ENCODE peak calls at places on chromosomes 7 and 10, in four cellular contexts. O is IMR-90, V is mesenchymal stem cell, H is H1. W is an unnamed sample.

GRCh38 chr7:55132890-55133551 is 114.2 kb downstream of the EGFR start:
- DNase-seq in O (peak), V (peak), H (no peak), W (no peak)

GRCh38 chr7:43572516-43573049 is 10.3 kb upstream of the STK17A start:
- DNase-seq in H (no peak), O (peak), V (peak), W (no peak)

GRCh38 chr7:128167316-128167691 is 73.8 kb upstream of the LEP start:
- DNase-seq in V (peak), H (no peak), O (peak), W (peak)

GRCh38 chr7:29879609-29880008 is 73.3 kb downstream of the WIPF3 start:
- DNase-seq in O (peak), H (no peak), V (no peak), W (no peak)

GRCh38 chr7:3552499-3552898 is 251.4 kb downstream of the SDK1 start:
- DNase-seq in O (peak), H (no peak), V (no peak), W (no peak)

GRCh38 chr10:32961892-32962369 is 3.9 kb upstream of the ITGB1 start:
- DNase-seq in V (peak), H (no peak), O (peak), W (no peak)

GRCh38 chr10:21989453-21990154 is 13.9 kb downstream of the DNAJC1 start:
- DNase-seq in O (peak), H (peak), V (peak), W (peak)

GRCh38 chr7:91314591-91315323 is 50.5 kb downstream of the FZD1 start:
- DNase-seq in H (no peak), O (no peak), V (no peak), W (no peak)

GRCh38 chr7:108441392-108441955 is 14.8 kb downstream of the NRCAM start:
- DNase-seq in V (no peak), H (no peak), O (no peak), W (no peak)

GRCh38 chr10:53744176-53744575 is 971.6 kb upstream of the MBL2 start:
- DNase-seq in H (no peak), O (no peak), V (no peak), W (no peak)

GRCh38 chr10:28872592-28873165 is 195.4 kb downstream of the BAMBI start:
- DNase-seq in H (no peak), V (no peak), O (peak), W (no peak)

GRCh38 chr7:27409311-27409710 is 166.7 kb downstream of the EVX1 start:
- DNase-seq in H (no peak), V (no peak), O (no peak), W (no peak)

GRCh38 chr10:121978511-121978910 is 3.5 kb upstream of the NSMCE4A start:
- DNase-seq in V (no peak), H (no peak), O (no peak), W (no peak)

GRCh38 chr10:121975295-121976086 is 474 bp upstream of the NSMCE4A start:
- DNase-seq in V (no peak), H (no peak), O (no peak), W (peak)

GRCh38 chr10:121976607-121977006 is 1.6 kb upstream of the NSMCE4A start:
- DNase-seq in O (no peak), V (no peak), H (no peak), W (no peak)

GRCh38 chr10:121974535-121975294 is at the start of gene NSMCE4A:
- DNase-seq in H (peak), V (peak), O (peak), W (peak)

GRCh38 chr10:121974019-121974534 is 940 bp downstream of the NSMCE4A start:
- DNase-seq in H (no peak), O (no peak), V (no peak), W (no peak)
- H3K18ac ChIP-seq in H (no peak), O (no peak), V (no peak), W (peak)

GRCh38 chr7:141702047-141702567 is at the start of gene DENND11:
- DNase-seq in V (peak), O (peak), H (peak), W (no peak)

GRCh38 chr7:141700291-141700847 is 1.6 kb downstream of the DENND11 start:
- DNase-seq in V (peak), O (no peak), H (no peak), W (no peak)

GRCh38 chr7:141702892-141703291 is 926 bp upstream of the DENND11 start:
- DNase-seq in O (no peak), V (no peak), H (no peak), W (no peak)

GRCh38 chr7:141700848-141701371 is 1.1 kb downstream of the DENND11 start:
- DNase-seq in V (peak), O (no peak), H (peak), W (no peak)

GRCh38 chr7:141701489-141702046 is 398 bp downstream of the DENND11 start:
- DNase-seq in V (peak), O (no peak), H (peak), W (peak)
- H4K8ac ChIP-seq in V (no peak), O (no peak), H (peak), W (no peak)

GRCh38 chr10:124385627-124386185 is 33.0 kb downstream of the OAT start:
- DNase-seq in V (no peak), O (no peak), H (no peak), W (no peak)
- H3K18ac ChIP-seq in V (peak), O (no peak), H (no peak), W (no peak)

GRCh38 chr10:70051878-70052277 is 768 bp upstream of the MACROH2A2 start:
- DNase-seq in V (no peak), O (no peak), H (no peak), W (no peak)

GRCh38 chr10:70054902-70055301 is 2.3 kb downstream of the MACROH2A2 start:
- DNase-seq in O (no peak), H (no peak), V (no peak), W (no peak)

GRCh38 chr10:70053896-70054641 is 1.4 kb downstream of the MACROH2A2 start:
- DNase-seq in O (no peak), V (no peak), H (peak), W (peak)

GRCh38 chr10:70052462-70053211 is at the start of gene MACROH2A2:
- DNase-seq in O (peak), H (peak), V (peak), W (peak)

GRCh38 chr10:70053212-70053895 is 708 bp downstream of the MACROH2A2 start:
- DNase-seq in H (peak), O (no peak), V (peak), W (peak)
- H4K8ac ChIP-seq in H (peak), O (peak), V (no peak), W (no peak)

DNA sequence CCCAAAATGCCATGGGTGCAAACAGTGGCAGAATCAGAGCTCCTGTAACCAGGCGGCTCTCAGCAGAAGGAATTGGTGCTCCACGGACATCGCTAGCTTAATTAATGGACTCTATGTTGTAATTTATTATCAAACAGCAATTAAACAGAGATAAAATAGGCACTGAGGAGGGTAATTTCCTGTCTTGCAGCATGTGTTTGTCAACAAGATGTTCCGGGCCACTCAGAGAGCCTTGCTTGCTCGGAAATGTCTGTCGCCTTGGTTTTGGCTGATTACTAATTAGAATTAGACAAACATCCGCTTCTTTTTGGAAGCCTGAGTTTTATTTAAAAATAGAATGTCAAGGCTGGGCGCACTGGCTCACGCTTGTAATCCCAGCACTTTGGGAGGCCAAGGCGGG is 551.4 kb downstream of the GALNT17 start:
- DNase-seq in V (no peak), O (no peak), H (no peak), W (no peak)
- H3K18ac ChIP-seq in V (no peak), O (no peak), H (no peak), W (no peak)

GRCh38 chr10:132574288-132574687 is 36.7 kb downstream of the INPP5A start:
- DNase-seq in V (no peak), H (no peak), O (no peak), W (no peak)
- H4K8ac ChIP-seq in V (no peak), H (no peak), O (no peak), W (no peak)

W was measured in H9.